ENCODE peak calls at places on chromosome 12, in eight cellular contexts. P is T-cell, I is fibroblast of mammary gland, V is NCI-H2171, T is brain microvascular endothelial cell, Q is HFFc6, C is AG04450, M is mesendoderm. N is an unnamed sample.

GRCh38 chr12:132117558-132117875 is 26.6 kb downstream of the DDX51 start:
- DNase-seq in P (no peak), I (peak), V (no peak), T (no peak), Q (no peak), C (no peak), M (peak), N (no peak)

GRCh38 chr12:116135209-116135930 is 142.1 kb downstream of the MED13L start:
- DNase-seq in P (no peak), I (peak), V (peak), T (peak), Q (peak), C (no peak), M (no peak), N (no peak)

GRCh38 chr12:113479578-113480335 is 8.1 kb upstream of the LHX5 start:
- DNase-seq in P (peak), I (peak), V (no peak), T (no peak), Q (no peak), C (no peak), M (peak), N (no peak)

GRCh38 chr12:62693291-62694040 is 226.8 kb downstream of the MON2 start:
- DNase-seq in P (no peak), I (peak), V (peak), T (no peak), Q (no peak), C (no peak), M (no peak), N (no peak)

GRCh38 chr12:101891462-101891971 is 14.1 kb downstream of the DRAM1 start:
- DNase-seq in P (no peak), I (peak), V (no peak), T (peak), Q (peak), C (peak), M (no peak), N (no peak)

GRCh38 chr12:132723764-132724140 is 13.1 kb downstream of the PGAM5 start:
- DNase-seq in P (no peak), I (peak), V (no peak), T (peak), Q (peak), C (no peak), M (no peak), N (no peak)

GRCh38 chr12:53053223-53054111 is 3.6 kb downstream of the TNS2 start:
- DNase-seq in P (peak), I (no peak), V (peak), T (no peak), Q (no peak), C (no peak), M (peak), N (peak)

GRCh38 chr12:111993290-111994150 is 19.4 kb downstream of the TMEM116 start:
- DNase-seq in P (no peak), I (no peak), V (no peak), T (no peak), Q (no peak), C (no peak), M (no peak), N (no peak)

GRCh38 chr12:64669270-64669842 is 59.1 kb downstream of the RASSF3 start:
- DNase-seq in P (no peak), I (no peak), V (no peak), T (no peak), Q (no peak), C (no peak), M (no peak), N (peak)

GRCh38 chr12:65725376-65725775 is 98.9 kb upstream of the HMGA2 start:
- DNase-seq in P (no peak), I (no peak), V (no peak), T (no peak), Q (peak), C (no peak), M (peak), N (no peak)

GRCh38 chr12:128940974-128941373 is 87.7 kb downstream of the GLT1D1 start:
- DNase-seq in P (no peak), I (no peak), V (no peak), T (no peak), Q (no peak), C (no peak), M (no peak), N (no peak)

GRCh38 chr12:1429980-1430379 is 164.4 kb downstream of the FBXL14 start:
- DNase-seq in P (no peak), I (peak), V (no peak), T (peak), Q (peak), C (peak), M (no peak), N (no peak)

GRCh38 chr12:85923767-85924331 is 49.8 kb downstream of the NTS start:
- DNase-seq in P (no peak), I (peak), V (no peak), T (no peak), Q (peak), C (no peak), M (peak), N (no peak)

GRCh38 chr12:16347391-16348298 is at the start of gene MGST1:
- DNase-seq in P (no peak), I (peak), V (peak), T (peak), Q (peak), C (no peak), M (peak), N (no peak)

GRCh38 chr12:132414634-132415340 is 75.2 kb upstream of the FBRSL1 start:
- DNase-seq in P (peak), I (peak), V (peak), T (peak), Q (peak), C (peak), M (peak), N (peak)

GRCh38 chr12:53596920-53597363 is 29.2 kb downstream of the ATF7 start:
- DNase-seq in P (no peak), I (peak), V (no peak), T (peak), Q (peak), C (no peak), M (peak), N (no peak)

GRCh38 chr12:4809449-4810218 is 89.4 kb downstream of the GALNT8 start:
- DNase-seq in P (no peak), I (no peak), V (no peak), T (no peak), Q (no peak), C (no peak), M (peak), N (no peak)

GRCh38 chr12:45644521-45644920 is 85.0 kb upstream of the ARID2 start:
- DNase-seq in P (no peak), I (peak), V (no peak), T (no peak), Q (peak), C (no peak), M (no peak), N (no peak)

GRCh38 chr12:115700896-115701465 is 576.5 kb downstream of the MED13L start:
- DNase-seq in P (no peak), I (no peak), V (no peak), T (no peak), Q (no peak), C (no peak), M (no peak), N (no peak)

GRCh38 chr12:92070864-92071445 is 74.7 kb downstream of the BTG1 start:
- DNase-seq in P (no peak), I (peak), V (no peak), T (no peak), Q (no peak), C (no peak), M (no peak), N (no peak)

N was measured in effector memory CD4-positive, alpha-beta T cell.